ENCODE peak calls at places on chromosome 9, in nine cellular contexts. Q, T, O, V, B, W, U, E and L are unnamed samples.

GRCh38 chr9:133464638-133465037 is 4.9 kb downstream of the CACFD1 start:
- DNase-seq in Q (no peak), T (no peak), O (no peak), V (no peak), B (no peak), W (no peak), U (no peak), E (no peak), L (no peak)

GRCh38 chr9:33300546-33300945 is 10.2 kb downstream of the NFX1 start:
- DNase-seq in Q (no peak), T (no peak), O (no peak), V (no peak), B (no peak), W (no peak), U (no peak), E (no peak), L (no peak)

GRCh38 chr9:70859694-70860093 is 261.7 kb downstream of the TRPM3 start:
- DNase-seq in Q (no peak), T (no peak), O (no peak), V (no peak), B (no peak), W (no peak), U (no peak), E (no peak), L (no peak)

GRCh38 chr9:130267930-130268329 is 2.4 kb downstream of the HMCN2 start:
- DNase-seq in Q (no peak), T (peak; percentile 65), O (no peak), V (no peak), B (no peak), W (no peak), U (no peak), E (no peak), L (no peak)

GRCh38 chr9:28668158-28668557 is 1094.9 kb upstream of the C9orf72 start:
- DNase-seq in Q (no peak), T (no peak), O (no peak), V (no peak), B (no peak), W (no peak), U (no peak), E (no peak), L (no peak)

GRCh38 chr9:98536542-98537173 is 172.1 kb downstream of the GABBR2 start:
- DNase-seq in Q (no peak), T (no peak), O (peak; percentile 42), V (no peak), B (no peak), W (peak; percentile 74), U (no peak), E (peak; percentile 4), L (no peak)

GRCh38 chr9:133773889-133774655 is 35.9 kb upstream of the SARDH start:
- DNase-seq in Q (peak; percentile 37), T (no peak), O (no peak), V (no peak), B (no peak), W (no peak), U (no peak), E (no peak), L (peak; percentile 24)

GRCh38 chr9:112754578-112754977 is 4.0 kb downstream of the SNX30 start:
- DNase-seq in Q (no peak), T (no peak), O (no peak), V (no peak), B (no peak), W (no peak), U (peak; percentile 49), E (no peak), L (no peak)

GRCh38 chr9:127389391-127390242 is 7.4 kb upstream of the SLC2A8 start:
- DNase-seq in Q (no peak), T (no peak), O (peak; percentile 16), V (no peak), B (no peak), W (no peak), U (no peak), E (no peak), L (no peak)

GRCh38 chr9:127392166-127392565 is 4.8 kb upstream of the SLC2A8 start:
- DNase-seq in Q (no peak), T (no peak), O (no peak), V (no peak), B (no peak), W (no peak), U (no peak), E (no peak), L (no peak)

GRCh38 chr9:127390243-127390535 is 6.8 kb upstream of the SLC2A8 start:
- DNase-seq in Q (no peak), T (no peak), O (no peak), V (no peak), B (no peak), W (no peak), U (no peak), E (no peak), L (no peak)

GRCh38 chr9:127388856-127389238 is 8.1 kb upstream of the SLC2A8 start:
- DNase-seq in Q (no peak), T (peak; percentile 47), O (peak; percentile 45), V (no peak), B (no peak), W (no peak), U (no peak), E (no peak), L (no peak)

DNA sequence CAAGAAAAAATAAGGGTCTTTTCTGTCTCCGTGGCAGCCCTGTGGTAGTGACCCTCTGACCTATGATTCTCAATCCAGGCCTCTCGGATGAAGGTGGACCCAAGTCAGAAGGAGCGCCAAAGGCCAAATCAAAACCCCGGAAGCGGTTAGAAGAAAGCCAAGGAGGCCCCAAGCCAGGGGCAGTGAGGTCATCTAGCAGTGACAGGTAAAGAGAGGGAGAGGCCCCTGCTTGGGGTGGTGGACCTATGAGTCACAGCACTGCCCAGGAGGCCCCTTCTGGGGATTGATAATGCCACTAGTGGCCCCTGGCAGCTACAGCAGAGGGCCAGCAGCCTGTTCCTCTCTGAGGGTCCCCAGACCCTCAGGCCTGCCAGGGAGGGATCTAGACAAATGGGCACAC is 6.4 kb upstream of the SLC2A8 start:
- DNase-seq in Q (no peak), T (no peak), O (peak; percentile 26), V (no peak), B (no peak), W (no peak), U (no peak), E (no peak), L (no peak)
- H3K4me1 ChIP-seq in Q (no peaks in the 10 kb centered on the region), T (peaks cover 13% of the 10 kb centered on the region), O (peaks cover 12% of the 10 kb centered on the region), V (no peaks in the 10 kb centered on the region), B (no peaks in the 10 kb centered on the region), W (peaks cover 5% of the 10 kb centered on the region), U (peaks cover 37% of the 10 kb centered on the region), E (peaks cover 27% of the 10 kb centered on the region), L (no peaks in the 10 kb centered on the region)

DNA sequence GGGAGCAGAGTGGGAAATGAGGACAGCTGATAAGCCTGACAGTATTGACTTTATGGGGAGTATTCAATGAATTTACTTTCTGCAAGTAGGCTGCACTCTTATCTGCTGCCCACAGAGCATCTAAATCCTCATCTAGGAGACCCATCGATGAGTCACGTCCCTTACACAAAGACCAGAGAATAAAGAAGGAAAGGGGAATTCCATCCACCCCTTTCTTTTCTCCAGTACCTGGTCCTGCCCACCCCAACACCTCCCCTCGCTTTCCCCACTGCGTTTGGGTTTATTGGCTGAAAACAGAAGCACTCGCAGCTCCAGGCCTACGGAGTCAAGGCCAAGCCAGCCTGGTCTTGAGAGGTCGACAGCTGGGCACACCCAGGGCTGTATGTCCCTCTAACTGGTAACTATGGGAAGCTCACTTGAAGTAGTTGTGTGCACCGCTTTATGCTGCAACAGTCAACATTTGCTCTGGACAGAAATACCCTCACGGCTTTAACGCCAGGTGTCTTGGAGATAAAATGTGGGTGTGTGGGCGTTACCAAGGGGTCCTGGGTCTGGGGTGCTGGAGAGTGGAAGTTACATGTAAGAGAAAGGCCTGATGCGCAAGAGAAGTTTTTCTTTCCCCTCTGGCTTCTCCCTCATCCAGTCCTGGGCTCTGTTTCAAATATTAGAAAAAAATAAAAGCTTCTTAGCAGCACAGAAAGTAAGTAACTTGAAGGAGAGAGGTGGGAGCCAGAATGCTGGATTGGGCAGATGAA is 14.5 kb upstream of the TAL2 start:
- DNase-seq in Q (no peak), T (no peak), O (no peak), V (no peak), B (no peak), W (no peak), U (no peak), E (no peak), L (no peak)
- H3K27ac ChIP-seq in Q (no peak overlapping the region), T (no peak overlapping the region), O (no peak overlapping the region), V (no peak overlapping the region), B (peak overlapping the region; percentile 34), W (no peak overlapping the region), U (no peak overlapping the region), E (no peak overlapping the region), L (no peak overlapping the region)

GRCh38 chr9:81423589-81424326 is 265.6 kb downstream of the TLE1 start:
- DNase-seq in Q (no peak), T (no peak), O (no peak), V (no peak), B (no peak), W (no peak), U (no peak), E (no peak), L (no peak)
- TF ChIP-seq POLR2A in Q (no peak), T (no peak), O (no peak), V (no peak), B (no peak), W (no peak), U (no peak), E (no peak), L (no peak)

GRCh38 chr9:136437430-136437829 is 2.2 kb downstream of the INPP5E start:
- DNase-seq in Q (no peak), T (no peak), O (no peak), V (no peak), B (no peak), W (no peak), U (no peak), E (no peak), L (no peak)

GRCh38 chr9:136439550-136440408 is at the start of gene INPP5E:
- DNase-seq in Q (peak; percentile 82), T (peak; percentile 78), O (peak; percentile 73), V (peak; percentile 77), B (peak; percentile 74), W (no peak), U (peak; percentile 43), E (no peak), L (peak; percentile 38)

GRCh38 chr9:136438548-136438908 is 1.1 kb downstream of the INPP5E start:
- DNase-seq in Q (no peak), T (no peak), O (no peak), V (no peak), B (no peak), W (no peak), U (no peak), E (no peak), L (no peak)

GRCh38 chr9:136437839-136438547 is 1.7 kb downstream of the INPP5E start:
- DNase-seq in Q (no peak), T (no peak), O (no peak), V (no peak), B (no peak), W (no peak), U (no peak), E (no peak), L (no peak)

DNA sequence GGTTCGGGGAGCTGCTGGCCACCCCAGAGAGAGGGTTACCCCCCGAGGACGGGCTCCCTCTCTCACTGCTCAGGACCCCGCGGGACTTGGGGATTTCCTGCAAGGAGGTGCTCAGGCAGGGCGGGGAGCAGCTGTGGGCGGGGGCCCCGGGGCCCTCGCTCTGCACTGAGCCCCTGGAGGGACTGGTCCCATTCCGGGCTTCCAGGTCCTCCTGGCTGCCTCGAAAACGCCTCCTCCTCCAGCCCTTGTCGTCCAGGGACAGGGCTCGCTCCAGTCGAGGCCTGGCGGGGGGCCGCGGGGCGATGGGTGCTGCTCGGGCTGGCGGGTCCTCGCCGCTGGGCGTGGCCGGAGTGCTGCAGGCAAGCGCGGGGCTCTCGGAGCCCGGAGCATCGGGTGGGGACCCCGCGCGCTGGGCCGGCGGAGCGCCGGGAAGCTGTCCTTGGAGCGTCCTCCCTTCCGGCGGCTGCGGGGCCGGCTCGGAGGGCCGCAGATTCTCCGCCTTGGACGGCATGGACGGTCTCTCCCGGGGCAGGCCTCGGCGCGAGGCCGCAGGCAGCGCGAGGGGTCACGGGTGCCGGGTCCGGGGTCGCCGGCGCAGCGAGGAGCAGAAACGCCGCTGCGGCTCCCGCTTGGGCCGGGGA is 616 bp downstream of the INPP5E start:
- DNase-seq in Q (no peak), T (no peak), O (peak; percentile 41), V (no peak), B (no peak), W (no peak), U (no peak), E (no peak), L (no peak)
- H3K4me1 ChIP-seq in Q (no peaks in the 10 kb centered on the region), T (peaks cover 32% of the 10 kb centered on the region), O (peaks cover 26% of the 10 kb centered on the region), V (peaks cover 27% of the 10 kb centered on the region), B (peaks cover 13% of the 10 kb centered on the region), W (peaks cover 59% of the 10 kb centered on the region), U (peaks cover 8% of the 10 kb centered on the region), E (peaks cover 6% of the 10 kb centered on the region), L (peaks cover 21% of the 10 kb centered on the region)